ENCODE peak calls at places on chromosomes 13 and 19, in seven cellular contexts. One of them, this sample, is unnamed.

GRCh38 chr13:99545979-99546378 is 44.7 kb downstream of the TM9SF2 start:
- DNase-seq in immature natural killer cell: no peak
- DNase-seq in mucosa of gallbladder: no peak
- DNase-seq in G401: no peak
- DNase-seq in stimulated activated CD4-positive, alpha-beta T cell treated with anti-CD3 and anti-CD28 coated beads, Interleukin-15, amount 100 ng/mL, for 24 hours: no peak
- DNase-seq in Kasumi-1: no peak
- DNase-seq in activated naive CD8-positive, alpha-beta T cell treated with anti-CD3 and anti-CD28 coated beads, Interleukin-2, amount 50 U/mL, for 24 hours: no peak
- DNase-seq in this sample: no peak

GRCh38 chr19:5130371-5131030 is 161.6 kb downstream of the KDM4B start:
- DNase-seq in Kasumi-1: no peak
- DNase-seq in stimulated activated CD4-positive, alpha-beta T cell treated with anti-CD3 and anti-CD28 coated beads, Interleukin-15, amount 100 ng/mL, for 24 hours: peak; percentile 36
- DNase-seq in mucosa of gallbladder: no peak
- DNase-seq in activated naive CD8-positive, alpha-beta T cell treated with anti-CD3 and anti-CD28 coated beads, Interleukin-2, amount 50 U/mL, for 24 hours: peak; percentile 64
- DNase-seq in immature natural killer cell: peak; percentile 61
- DNase-seq in G401: no peak
- DNase-seq in this sample: no peak

GRCh38 chr19:1063030-1063908 is 3.7 kb upstream of the ARHGAP45 start:
- DNase-seq in mucosa of gallbladder: no peak
- DNase-seq in activated naive CD8-positive, alpha-beta T cell treated with anti-CD3 and anti-CD28 coated beads, Interleukin-2, amount 50 U/mL, for 24 hours: peak; percentile 65
- DNase-seq in stimulated activated CD4-positive, alpha-beta T cell treated with anti-CD3 and anti-CD28 coated beads, Interleukin-15, amount 100 ng/mL, for 24 hours: peak; percentile 64
- DNase-seq in immature natural killer cell: peak; percentile 72
- DNase-seq in Kasumi-1: no peak
- DNase-seq in G401: no peak
- DNase-seq in this sample: peak; percentile 85

GRCh38 chr13:98307392-98307743 is 130.3 kb upstream of the RNF113B start:
- DNase-seq in stimulated activated CD4-positive, alpha-beta T cell treated with anti-CD3 and anti-CD28 coated beads, Interleukin-15, amount 100 ng/mL, for 24 hours: no peak
- DNase-seq in activated naive CD8-positive, alpha-beta T cell treated with anti-CD3 and anti-CD28 coated beads, Interleukin-2, amount 50 U/mL, for 24 hours: no peak
- DNase-seq in G401: no peak
- DNase-seq in mucosa of gallbladder: no peak
- DNase-seq in immature natural killer cell: no peak
- DNase-seq in Kasumi-1: no peak
- DNase-seq in this sample: no peak

GRCh38 chr13:98103531-98103930 is 39.4 kb upstream of the FARP1 start:
- DNase-seq in activated naive CD8-positive, alpha-beta T cell treated with anti-CD3 and anti-CD28 coated beads, Interleukin-2, amount 50 U/mL, for 24 hours: no peak
- DNase-seq in stimulated activated CD4-positive, alpha-beta T cell treated with anti-CD3 and anti-CD28 coated beads, Interleukin-15, amount 100 ng/mL, for 24 hours: no peak
- DNase-seq in G401: no peak
- DNase-seq in Kasumi-1: no peak
- DNase-seq in mucosa of gallbladder: no peak
- DNase-seq in immature natural killer cell: no peak
- DNase-seq in this sample: no peak

GRCh38 chr13:53004605-53005004 is 24.0 kb upstream of the OLFM4 start:
- DNase-seq in immature natural killer cell: no peak
- DNase-seq in Kasumi-1: peak; percentile 22
- DNase-seq in stimulated activated CD4-positive, alpha-beta T cell treated with anti-CD3 and anti-CD28 coated beads, Interleukin-15, amount 100 ng/mL, for 24 hours: no peak
- DNase-seq in activated naive CD8-positive, alpha-beta T cell treated with anti-CD3 and anti-CD28 coated beads, Interleukin-2, amount 50 U/mL, for 24 hours: no peak
- DNase-seq in G401: no peak
- DNase-seq in mucosa of gallbladder: no peak
- DNase-seq in this sample: no peak

GRCh38 chr19:2865334-2866221 is 1.6 kb upstream of the ZNF556 start:
- DNase-seq in Kasumi-1: no peak
- DNase-seq in mucosa of gallbladder: no peak
- DNase-seq in stimulated activated CD4-positive, alpha-beta T cell treated with anti-CD3 and anti-CD28 coated beads, Interleukin-15, amount 100 ng/mL, for 24 hours: no peak
- DNase-seq in G401: no peak
- DNase-seq in activated naive CD8-positive, alpha-beta T cell treated with anti-CD3 and anti-CD28 coated beads, Interleukin-2, amount 50 U/mL, for 24 hours: no peak
- DNase-seq in immature natural killer cell: no peak
- DNase-seq in this sample: peak; percentile 32

GRCh38 chr19:51750381-51751124 is 1.1 kb downstream of the FPR1 start:
- DNase-seq in mucosa of gallbladder: no peak
- DNase-seq in immature natural killer cell: no peak
- DNase-seq in G401: no peak
- DNase-seq in activated naive CD8-positive, alpha-beta T cell treated with anti-CD3 and anti-CD28 coated beads, Interleukin-2, amount 50 U/mL, for 24 hours: no peak
- DNase-seq in stimulated activated CD4-positive, alpha-beta T cell treated with anti-CD3 and anti-CD28 coated beads, Interleukin-15, amount 100 ng/mL, for 24 hours: no peak
- DNase-seq in Kasumi-1: no peak
- DNase-seq in this sample: no peak

GRCh38 chr13:74450976-74451375 is 316.8 kb upstream of the KLF12 start:
- DNase-seq in activated naive CD8-positive, alpha-beta T cell treated with anti-CD3 and anti-CD28 coated beads, Interleukin-2, amount 50 U/mL, for 24 hours: no peak
- DNase-seq in immature natural killer cell: no peak
- DNase-seq in mucosa of gallbladder: no peak
- DNase-seq in stimulated activated CD4-positive, alpha-beta T cell treated with anti-CD3 and anti-CD28 coated beads, Interleukin-15, amount 100 ng/mL, for 24 hours: no peak
- DNase-seq in Kasumi-1: no peak
- DNase-seq in G401: no peak
- DNase-seq in this sample: no peak

GRCh38 chr19:51693246-51693645 is at the start of gene SPACA6:
- DNase-seq in immature natural killer cell: no peak
- DNase-seq in G401: no peak
- DNase-seq in mucosa of gallbladder: no peak
- DNase-seq in Kasumi-1: no peak
- DNase-seq in activated naive CD8-positive, alpha-beta T cell treated with anti-CD3 and anti-CD28 coated beads, Interleukin-2, amount 50 U/mL, for 24 hours: no peak
- DNase-seq in stimulated activated CD4-positive, alpha-beta T cell treated with anti-CD3 and anti-CD28 coated beads, Interleukin-15, amount 100 ng/mL, for 24 hours: no peak
- DNase-seq in this sample: no peak

GRCh38 chr19:12364391-12365093 is 941 bp downstream of the ZNF442 start:
- DNase-seq in stimulated activated CD4-positive, alpha-beta T cell treated with anti-CD3 and anti-CD28 coated beads, Interleukin-15, amount 100 ng/mL, for 24 hours: peak; percentile 11
- DNase-seq in mucosa of gallbladder: peak; percentile 16
- DNase-seq in immature natural killer cell: no peak
- DNase-seq in activated naive CD8-positive, alpha-beta T cell treated with anti-CD3 and anti-CD28 coated beads, Interleukin-2, amount 50 U/mL, for 24 hours: peak; percentile 18
- DNase-seq in Kasumi-1: peak; percentile 34
- DNase-seq in G401: peak; percentile 32
- DNase-seq in this sample: peak; percentile 24

GRCh38 chr19:47826800-47827199 is 5.1 kb downstream of the CRX start:
- DNase-seq in stimulated activated CD4-positive, alpha-beta T cell treated with anti-CD3 and anti-CD28 coated beads, Interleukin-15, amount 100 ng/mL, for 24 hours: no peak
- DNase-seq in mucosa of gallbladder: no peak
- DNase-seq in immature natural killer cell: no peak
- DNase-seq in G401: no peak
- DNase-seq in activated naive CD8-positive, alpha-beta T cell treated with anti-CD3 and anti-CD28 coated beads, Interleukin-2, amount 50 U/mL, for 24 hours: no peak
- DNase-seq in Kasumi-1: no peak
- DNase-seq in this sample: no peak

GRCh38 chr13:99359493-99359892 is 52.3 kb upstream of the GPR183 start:
- DNase-seq in stimulated activated CD4-positive, alpha-beta T cell treated with anti-CD3 and anti-CD28 coated beads, Interleukin-15, amount 100 ng/mL, for 24 hours: no peak
- DNase-seq in Kasumi-1: no peak
- DNase-seq in G401: no peak
- DNase-seq in activated naive CD8-positive, alpha-beta T cell treated with anti-CD3 and anti-CD28 coated beads, Interleukin-2, amount 50 U/mL, for 24 hours: no peak
- DNase-seq in mucosa of gallbladder: no peak
- DNase-seq in immature natural killer cell: no peak
- DNase-seq in this sample: no peak

GRCh38 chr13:103066991-103067390 is 774 bp upstream of the SLC10A2 start:
- DNase-seq in Kasumi-1: no peak
- DNase-seq in activated naive CD8-positive, alpha-beta T cell treated with anti-CD3 and anti-CD28 coated beads, Interleukin-2, amount 50 U/mL, for 24 hours: no peak
- DNase-seq in mucosa of gallbladder: no peak
- DNase-seq in immature natural killer cell: no peak
- DNase-seq in G401: no peak
- DNase-seq in stimulated activated CD4-positive, alpha-beta T cell treated with anti-CD3 and anti-CD28 coated beads, Interleukin-15, amount 100 ng/mL, for 24 hours: no peak
- DNase-seq in this sample: no peak

GRCh38 chr19:39498262-39499081 is at the start of gene DLL3:
- DNase-seq in Kasumi-1: peak; percentile 61
- DNase-seq in immature natural killer cell: peak; percentile 21
- DNase-seq in stimulated activated CD4-positive, alpha-beta T cell treated with anti-CD3 and anti-CD28 coated beads, Interleukin-15, amount 100 ng/mL, for 24 hours: no peak
- DNase-seq in mucosa of gallbladder: no peak
- DNase-seq in G401: no peak
- DNase-seq in activated naive CD8-positive, alpha-beta T cell treated with anti-CD3 and anti-CD28 coated beads, Interleukin-2, amount 50 U/mL, for 24 hours: no peak
- DNase-seq in this sample: no peak

GRCh38 chr19:46927106-46927505 is 66.3 kb downstream of the ARHGAP35 start:
- DNase-seq in stimulated activated CD4-positive, alpha-beta T cell treated with anti-CD3 and anti-CD28 coated beads, Interleukin-15, amount 100 ng/mL, for 24 hours: no peak
- DNase-seq in immature natural killer cell: no peak
- DNase-seq in G401: no peak
- DNase-seq in Kasumi-1: no peak
- DNase-seq in activated naive CD8-positive, alpha-beta T cell treated with anti-CD3 and anti-CD28 coated beads, Interleukin-2, amount 50 U/mL, for 24 hours: no peak
- DNase-seq in mucosa of gallbladder: no peak
- DNase-seq in this sample: no peak

GRCh38 chr19:45451181-45451849 is 16.5 kb upstream of the FOSB start:
- DNase-seq in Kasumi-1: no peak
- DNase-seq in mucosa of gallbladder: no peak
- DNase-seq in activated naive CD8-positive, alpha-beta T cell treated with anti-CD3 and anti-CD28 coated beads, Interleukin-2, amount 50 U/mL, for 24 hours: peak; percentile 48
- DNase-seq in G401: no peak
- DNase-seq in immature natural killer cell: peak; percentile 84
- DNase-seq in stimulated activated CD4-positive, alpha-beta T cell treated with anti-CD3 and anti-CD28 coated beads, Interleukin-15, amount 100 ng/mL, for 24 hours: peak; percentile 44
- DNase-seq in this sample: peak; percentile 51

GRCh38 chr19:4464815-4465581 is 7.1 kb upstream of the HDGFL2 start:
- DNase-seq in immature natural killer cell: no peak
- DNase-seq in stimulated activated CD4-positive, alpha-beta T cell treated with anti-CD3 and anti-CD28 coated beads, Interleukin-15, amount 100 ng/mL, for 24 hours: no peak
- DNase-seq in G401: no peak
- DNase-seq in Kasumi-1: no peak
- DNase-seq in activated naive CD8-positive, alpha-beta T cell treated with anti-CD3 and anti-CD28 coated beads, Interleukin-2, amount 50 U/mL, for 24 hours: no peak
- DNase-seq in mucosa of gallbladder: no peak
- DNase-seq in this sample: no peak

GRCh38 chr13:21435710-21436151 is 23.4 kb downstream of the ZDHHC20 start:
- DNase-seq in Kasumi-1: no peak
- DNase-seq in stimulated activated CD4-positive, alpha-beta T cell treated with anti-CD3 and anti-CD28 coated beads, Interleukin-15, amount 100 ng/mL, for 24 hours: peak; percentile 28
- DNase-seq in mucosa of gallbladder: peak; percentile 78
- DNase-seq in activated naive CD8-positive, alpha-beta T cell treated with anti-CD3 and anti-CD28 coated beads, Interleukin-2, amount 50 U/mL, for 24 hours: peak; percentile 46
- DNase-seq in G401: no peak
- DNase-seq in immature natural killer cell: peak; percentile 54
- DNase-seq in this sample: peak; percentile 81

GRCh38 chr19:35360880-35361420 is 2.7 kb downstream of the FFAR3 start:
- DNase-seq in Kasumi-1: no peak
- DNase-seq in stimulated activated CD4-positive, alpha-beta T cell treated with anti-CD3 and anti-CD28 coated beads, Interleukin-15, amount 100 ng/mL, for 24 hours: no peak
- DNase-seq in G401: no peak
- DNase-seq in immature natural killer cell: no peak
- DNase-seq in mucosa of gallbladder: no peak
- DNase-seq in activated naive CD8-positive, alpha-beta T cell treated with anti-CD3 and anti-CD28 coated beads, Interleukin-2, amount 50 U/mL, for 24 hours: no peak
- DNase-seq in this sample: no peak

GRCh38 chr13:52974711-52975110 is 53.9 kb upstream of the OLFM4 start:
- DNase-seq in G401: no peak
- DNase-seq in mucosa of gallbladder: no peak
- DNase-seq in stimulated activated CD4-positive, alpha-beta T cell treated with anti-CD3 and anti-CD28 coated beads, Interleukin-15, amount 100 ng/mL, for 24 hours: no peak
- DNase-seq in Kasumi-1: no peak
- DNase-seq in activated naive CD8-positive, alpha-beta T cell treated with anti-CD3 and anti-CD28 coated beads, Interleukin-2, amount 50 U/mL, for 24 hours: no peak
- DNase-seq in immature natural killer cell: no peak
- DNase-seq in this sample: no peak

GRCh38 chr19:35031072-35031881 is 1.0 kb downstream of the SCN1B start:
- DNase-seq in immature natural killer cell: no peak
- DNase-seq in G401: peak; percentile 70
- DNase-seq in stimulated activated CD4-positive, alpha-beta T cell treated with anti-CD3 and anti-CD28 coated beads, Interleukin-15, amount 100 ng/mL, for 24 hours: no peak
- DNase-seq in mucosa of gallbladder: no peak
- DNase-seq in activated naive CD8-positive, alpha-beta T cell treated with anti-CD3 and anti-CD28 coated beads, Interleukin-2, amount 50 U/mL, for 24 hours: no peak
- DNase-seq in Kasumi-1: no peak
- DNase-seq in this sample: no peak

GRCh38 chr13:25153736-25154135 is 18.4 kb downstream of the AMER2 start:
- DNase-seq in activated naive CD8-positive, alpha-beta T cell treated with anti-CD3 and anti-CD28 coated beads, Interleukin-2, amount 50 U/mL, for 24 hours: no peak
- DNase-seq in immature natural killer cell: no peak
- DNase-seq in mucosa of gallbladder: no peak
- DNase-seq in G401: peak; percentile 39
- DNase-seq in stimulated activated CD4-positive, alpha-beta T cell treated with anti-CD3 and anti-CD28 coated beads, Interleukin-15, amount 100 ng/mL, for 24 hours: no peak
- DNase-seq in Kasumi-1: no peak
- DNase-seq in this sample: no peak

GRCh38 chr13:74136089-74136658 is 2.0 kb upstream of the KLF12 start:
- DNase-seq in Kasumi-1: no peak
- DNase-seq in stimulated activated CD4-positive, alpha-beta T cell treated with anti-CD3 and anti-CD28 coated beads, Interleukin-15, amount 100 ng/mL, for 24 hours: peak; percentile 59
- DNase-seq in immature natural killer cell: peak; percentile 35
- DNase-seq in activated naive CD8-positive, alpha-beta T cell treated with anti-CD3 and anti-CD28 coated beads, Interleukin-2, amount 50 U/mL, for 24 hours: peak; percentile 52
- DNase-seq in mucosa of gallbladder: no peak
- DNase-seq in G401: peak; percentile 43
- DNase-seq in this sample: peak; percentile 3

GRCh38 chr19:16066611-16067104 is 9.6 kb upstream of the TPM4 start:
- DNase-seq in immature natural killer cell: peak; percentile 56
- DNase-seq in stimulated activated CD4-positive, alpha-beta T cell treated with anti-CD3 and anti-CD28 coated beads, Interleukin-15, amount 100 ng/mL, for 24 hours: peak; percentile 62
- DNase-seq in mucosa of gallbladder: no peak
- DNase-seq in activated naive CD8-positive, alpha-beta T cell treated with anti-CD3 and anti-CD28 coated beads, Interleukin-2, amount 50 U/mL, for 24 hours: peak; percentile 59
- DNase-seq in Kasumi-1: peak; percentile 77
- DNase-seq in G401: no peak
- DNase-seq in this sample: peak; percentile 37

GRCh38 chr19:1361601-1362384 is 21.9 kb upstream of the NDUFS7 start:
- DNase-seq in immature natural killer cell: no peak
- DNase-seq in mucosa of gallbladder: no peak
- DNase-seq in Kasumi-1: no peak
- DNase-seq in activated naive CD8-positive, alpha-beta T cell treated with anti-CD3 and anti-CD28 coated beads, Interleukin-2, amount 50 U/mL, for 24 hours: no peak
- DNase-seq in G401: no peak
- DNase-seq in stimulated activated CD4-positive, alpha-beta T cell treated with anti-CD3 and anti-CD28 coated beads, Interleukin-15, amount 100 ng/mL, for 24 hours: no peak
- DNase-seq in this sample: peak; percentile 34

GRCh38 chr13:49749852-49750251 is 42.6 kb downstream of the KPNA3 start:
- DNase-seq in activated naive CD8-positive, alpha-beta T cell treated with anti-CD3 and anti-CD28 coated beads, Interleukin-2, amount 50 U/mL, for 24 hours: no peak
- DNase-seq in mucosa of gallbladder: no peak
- DNase-seq in Kasumi-1: no peak
- DNase-seq in stimulated activated CD4-positive, alpha-beta T cell treated with anti-CD3 and anti-CD28 coated beads, Interleukin-15, amount 100 ng/mL, for 24 hours: no peak
- DNase-seq in immature natural killer cell: no peak
- DNase-seq in G401: no peak
- DNase-seq in this sample: no peak

GRCh38 chr13:27007166-27007565 is 164.4 kb downstream of the USP12 start:
- DNase-seq in activated naive CD8-positive, alpha-beta T cell treated with anti-CD3 and anti-CD28 coated beads, Interleukin-2, amount 50 U/mL, for 24 hours: no peak
- DNase-seq in mucosa of gallbladder: no peak
- DNase-seq in stimulated activated CD4-positive, alpha-beta T cell treated with anti-CD3 and anti-CD28 coated beads, Interleukin-15, amount 100 ng/mL, for 24 hours: no peak
- DNase-seq in Kasumi-1: no peak
- DNase-seq in immature natural killer cell: no peak
- DNase-seq in G401: peak; percentile 53
- DNase-seq in this sample: no peak

GRCh38 chr19:3358919-3359849 is 7.2 kb upstream of the NFIC start:
- DNase-seq in mucosa of gallbladder: peak; percentile 63
- DNase-seq in G401: peak; percentile 65
- DNase-seq in immature natural killer cell: peak; percentile 72
- DNase-seq in Kasumi-1: peak; percentile 18
- DNase-seq in stimulated activated CD4-positive, alpha-beta T cell treated with anti-CD3 and anti-CD28 coated beads, Interleukin-15, amount 100 ng/mL, for 24 hours: peak; percentile 76
- DNase-seq in activated naive CD8-positive, alpha-beta T cell treated with anti-CD3 and anti-CD28 coated beads, Interleukin-2, amount 50 U/mL, for 24 hours: peak; percentile 61
- DNase-seq in this sample: peak; percentile 81

GRCh38 chr19:45094707-45095106 is 1.7 kb downstream of the PPP1R37 start:
- DNase-seq in Kasumi-1: no peak
- DNase-seq in activated naive CD8-positive, alpha-beta T cell treated with anti-CD3 and anti-CD28 coated beads, Interleukin-2, amount 50 U/mL, for 24 hours: no peak
- DNase-seq in immature natural killer cell: no peak
- DNase-seq in mucosa of gallbladder: no peak
- DNase-seq in G401: no peak
- DNase-seq in stimulated activated CD4-positive, alpha-beta T cell treated with anti-CD3 and anti-CD28 coated beads, Interleukin-15, amount 100 ng/mL, for 24 hours: no peak
- DNase-seq in this sample: no peak

GRCh38 chr19:7669641-7670040 is 792 bp downstream of the RETN start:
- DNase-seq in Kasumi-1: no peak
- DNase-seq in activated naive CD8-positive, alpha-beta T cell treated with anti-CD3 and anti-CD28 coated beads, Interleukin-2, amount 50 U/mL, for 24 hours: no peak
- DNase-seq in G401: no peak
- DNase-seq in mucosa of gallbladder: no peak
- DNase-seq in stimulated activated CD4-positive, alpha-beta T cell treated with anti-CD3 and anti-CD28 coated beads, Interleukin-15, amount 100 ng/mL, for 24 hours: no peak
- DNase-seq in immature natural killer cell: no peak
- DNase-seq in this sample: no peak

GRCh38 chr13:25217023-25217909 is 45.2 kb upstream of the AMER2 start:
- DNase-seq in mucosa of gallbladder: no peak
- DNase-seq in G401: no peak
- DNase-seq in immature natural killer cell: no peak
- DNase-seq in activated naive CD8-positive, alpha-beta T cell treated with anti-CD3 and anti-CD28 coated beads, Interleukin-2, amount 50 U/mL, for 24 hours: no peak
- DNase-seq in stimulated activated CD4-positive, alpha-beta T cell treated with anti-CD3 and anti-CD28 coated beads, Interleukin-15, amount 100 ng/mL, for 24 hours: no peak
- DNase-seq in Kasumi-1: no peak
- DNase-seq in this sample: no peak

This sample was measured in erythroblast.